ENCODE peak calls at places on chromosomes 11 and 22, in five cellular contexts. P is adrenal gland; R is CD8-positive, alpha-beta T cell; N is nephron progenitor cell; D is spleen. L is an unnamed sample.

GRCh38 chr11:8717544-8717875 is 34.9 kb downstream of the RPL27A start:
- DNase-seq in P (no peak), D (no peak), N (no peak), R (no peak), L (no peak)

GRCh38 chr22:22588485-22589164 is 29.6 kb upstream of the PRAME start:
- DNase-seq in N (no peak), P (no peak), R (no peak), D (no peak), L (peak)

GRCh38 chr22:29689872-29690213 is 30.0 kb upstream of the CABP7 start:
- DNase-seq in R (no peak), P (peak), N (peak), D (peak), L (no peak)

GRCh38 chr11:35990816-35991215 is 47.0 kb downstream of the LDLRAD3 start:
- DNase-seq in R (no peak), D (no peak), N (no peak), P (no peak), L (no peak)

GRCh38 chr11:115920841-115921480 is 416.7 kb upstream of the CADM1 start:
- DNase-seq in P (no peak), R (no peak), D (no peak), N (no peak), L (no peak)

GRCh38 chr22:50633771-50634170 is 5.8 kb upstream of the ARSA start:
- DNase-seq in D (no peak), R (no peak), N (no peak), P (no peak), L (no peak)

GRCh38 chr11:12272821-12273617 is 104.4 kb upstream of the PARVA start:
- DNase-seq in R (no peak), N (no peak), D (no peak), P (no peak), L (no peak)

GRCh38 chr11:70735976-70736375 is 337.6 kb downstream of the CTTN start:
- DNase-seq in R (no peak), P (no peak), D (no peak), N (no peak), L (no peak)

GRCh38 chr11:114525682-114526081 is 34.0 kb downstream of the NXPE1 start:
- DNase-seq in R (no peak), N (no peak), P (no peak), D (no peak), L (no peak)

GRCh38 chr11:126059238-126059761 is 3.4 kb downstream of the CDON start:
- DNase-seq in N (peak), P (no peak), D (no peak), R (no peak), L (no peak)

GRCh38 chr11:126060651-126061220 is 1.9 kb downstream of the CDON start:
- DNase-seq in P (no peak), D (no peak), N (no peak), R (no peak), L (no peak)

GRCh38 chr11:126063510-126063858 is 818 bp upstream of the CDON start:
- DNase-seq in D (no peak), R (no peak), N (no peak), P (no peak), L (no peak)

GRCh38 chr11:126062679-126063509 is at the start of gene CDON:
- DNase-seq in D (peak), P (peak), N (peak), R (peak), L (peak)

GRCh38 chr11:126061707-126062678 is 673 bp downstream of the CDON start:
- DNase-seq in P (peak), D (peak), N (peak), R (peak), L (no peak)
- TF ChIP-seq CTCF in P (peak), D (no peak), N (peak), R (no peak), L (peak)

DNA sequence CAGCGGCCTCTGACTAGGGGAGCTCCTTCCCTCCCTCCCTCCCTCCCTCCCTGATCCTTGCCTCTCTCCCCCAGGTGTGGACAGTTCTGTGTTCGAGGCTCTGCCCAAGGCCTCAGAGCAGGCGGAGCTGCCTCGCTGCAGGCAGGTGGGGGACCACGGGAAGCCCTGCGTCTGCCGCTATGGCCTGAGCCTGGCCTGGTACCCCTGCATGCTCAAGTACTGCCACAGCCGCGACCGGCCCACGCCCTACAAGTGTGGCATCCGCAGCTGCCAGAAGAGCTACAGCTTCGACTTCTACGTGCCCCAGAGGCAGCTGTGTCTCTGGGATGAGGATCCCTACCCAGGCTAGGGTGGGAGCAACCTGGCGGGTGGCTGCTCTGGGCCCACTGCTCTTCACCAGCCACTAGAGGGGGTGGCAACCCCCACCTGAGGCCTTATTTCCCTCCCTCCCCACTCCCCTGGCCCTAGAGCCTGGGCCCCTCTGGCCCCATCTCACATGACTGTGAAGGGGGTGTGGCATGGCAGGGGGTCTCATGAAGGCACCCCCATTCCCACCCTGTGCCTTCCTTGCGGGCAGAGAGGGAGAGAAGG is 11.1 kb upstream of the POU2F3 start:
- DNase-seq in D (no peak), P (no peak), R (no peak), N (no peak), L (no peak)
- TF ChIP-seq CTCF in D (no peak), P (no peak), R (no peak), N (peak), L (no peak)

GRCh38 chr11:15374418-15374817 is 259.7 kb downstream of the INSC start:
- DNase-seq in N (no peak), P (no peak), R (no peak), D (no peak), L (no peak)
- TF ChIP-seq CTCF in N (no peak), P (no peak), R (no peak), D (no peak), L (no peak)

GRCh38 chr22:38298312-38299000 is 18.8 kb downstream of the CSNK1E start:
- DNase-seq in D (peak), N (peak), P (peak), R (peak), L (no peak)
- TF ChIP-seq CTCF in D (peak), N (peak), P (no peak), R (peak), L (peak)

DNA sequence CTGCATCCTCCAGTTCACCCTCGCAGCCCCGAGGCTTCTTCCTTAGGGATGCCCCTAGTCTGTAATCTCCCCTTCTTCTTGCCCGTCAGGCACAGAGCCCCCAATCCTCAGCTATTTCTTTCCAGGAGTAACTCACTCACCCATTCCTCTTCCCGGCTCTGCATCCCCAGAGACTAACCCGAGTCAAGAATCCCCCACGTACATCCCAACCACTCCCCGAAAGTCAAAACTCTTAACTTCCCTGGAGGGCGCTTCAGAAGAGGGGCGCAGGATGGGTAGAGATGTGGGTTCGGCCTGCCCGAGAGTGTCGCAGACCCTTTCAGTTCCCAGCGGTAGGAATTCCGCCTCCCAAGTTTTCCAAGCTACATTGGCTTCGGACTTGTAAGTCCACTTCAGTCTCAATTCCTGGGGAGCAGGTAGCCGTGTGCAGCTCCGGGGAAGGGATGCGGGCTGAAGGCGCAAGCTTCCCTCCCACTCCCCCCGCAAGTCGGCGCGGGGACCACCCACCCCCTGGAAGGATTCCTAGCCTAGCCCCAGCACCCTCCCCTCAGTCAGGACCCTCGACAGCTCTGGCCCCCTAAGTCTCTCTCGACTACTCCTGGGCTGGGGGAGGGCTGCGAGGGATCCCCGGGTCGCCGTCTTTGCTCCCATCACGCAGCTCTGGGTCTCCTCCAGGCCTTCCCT is 871 bp downstream of the BDNF start:
- DNase-seq in P (no peak), D (no peak), N (peak), R (no peak), L (peak)
- TF ChIP-seq CTCF in P (no peak), D (no peak), N (no peak), R (no peak), L (no peak)

L was measured in osteocyte.